ENCODE peak calls at places on chromosomes 16 and 17, in ten cellular contexts. F is upper lobe of right lung; Z is BJ; X is EL; P is mucosa of descending colon; L is activated CD8-positive, alpha-beta T cell treated with anti-CD3 and anti-CD28 coated beads for 36 hours; I is PC-9; M is Calu3; G is bronchial epithelial cell; D is stimulated activated CD4-positive, alpha-beta T cell treated with anti-CD3 and anti-CD28 coated beads, Interleukin-1b, Interleukin-23, amount 100 ng/mL, for 1 hour. E is an unnamed sample.

GRCh38 chr16:58299757-58300349 is 5.0 kb upstream of the PRSS54 start:
- DNase-seq in L (peak; percentile 58), Z (no peak), D (no peak), P (no peak), X (peak; percentile 23), M (peak; percentile 46), F (no peak), G (peak; percentile 10), I (peak; percentile 41), E (peak; percentile 13)

GRCh38 chr17:35898283-35899070 is 18.3 kb upstream of the CCL5 start:
- DNase-seq in F (no peak), G (peak; percentile 15), D (no peak), Z (no peak), P (peak; percentile 53), L (peak; percentile 85), M (peak; percentile 66), I (no peak), X (no peak), E (no peak)

GRCh38 chr16:63617047-63617989 is 1504.5 kb downstream of the CDH11 start:
- DNase-seq in P (peak; percentile 27), I (no peak), Z (no peak), L (no peak), F (no peak), X (no peak), G (no peak), M (no peak), D (no peak), E (no peak)

GRCh38 chr17:28925912-28926365 is 23.1 kb upstream of the DHRS13 start:
- DNase-seq in Z (peak; percentile 69), G (peak; percentile 97), M (no peak), P (no peak), D (no peak), L (peak; percentile 59), I (peak; percentile 92), F (no peak), X (peak; percentile 85), E (no peak)

GRCh38 chr17:14165672-14166071 is 71.0 kb downstream of the CDRT15 start:
- DNase-seq in Z (no peak), D (no peak), M (no peak), I (no peak), P (no peak), X (no peak), G (no peak), F (no peak), L (no peak), E (no peak)

GRCh38 chr17:74850310-74850709 is 9.4 kb downstream of the GRIN2C start:
- DNase-seq in D (no peak), P (no peak), L (no peak), I (no peak), Z (no peak), X (no peak), F (no peak), M (no peak), G (no peak), E (no peak)

GRCh38 chr17:57408064-57408811 is 151.9 kb downstream of the MSI2 start:
- DNase-seq in P (peak; percentile 58), L (peak; percentile 73), M (peak; percentile 34), I (peak; percentile 66), X (no peak), Z (no peak), F (no peak), G (peak; percentile 50), D (no peak), E (no peak)

GRCh38 chr16:68902376-68903345 is 59.3 kb downstream of the TANGO6 start:
- DNase-seq in Z (no peak), P (no peak), L (peak; percentile 24), F (no peak), G (peak; percentile 74), M (peak; percentile 76), I (peak; percentile 67), D (no peak), X (peak; percentile 60), E (peak; percentile 72)

GRCh38 chr16:10968509-10968908 is 24.1 kb downstream of the CLEC16A start:
- DNase-seq in I (no peak), D (no peak), M (no peak), F (no peak), P (no peak), G (no peak), Z (no peak), X (no peak), L (no peak), E (no peak)

GRCh38 chr17:61458000-61458399 is 5.8 kb downstream of the TBX4 start:
- DNase-seq in F (peak; percentile 46), L (no peak), M (no peak), P (no peak), D (no peak), I (no peak), X (no peak), G (no peak), Z (no peak), E (no peak)

GRCh38 chr17:78294356-78294755 is 62.9 kb downstream of the TMEM235 start:
- DNase-seq in G (no peak), P (no peak), D (no peak), L (no peak), M (no peak), I (no peak), X (no peak), F (no peak), Z (no peak), E (no peak)

GRCh38 chr16:2039286-2040030 is 8.2 kb downstream of the NTHL1 start:
- DNase-seq in I (no peak), L (no peak), X (no peak), F (peak; percentile 83), D (no peak), M (no peak), Z (peak; percentile 92), G (peak; percentile 35), P (peak; percentile 76), E (no peak)

GRCh38 chr17:3690094-3690715 is 5.8 kb downstream of the P2RX5 start:
- DNase-seq in D (no peak), I (no peak), M (no peak), X (no peak), G (no peak), Z (no peak), L (no peak), P (no peak), F (no peak), E (no peak)

GRCh38 chr16:53358884-53359283 is 75.4 kb upstream of the RBL2 start:
- DNase-seq in D (no peak), L (no peak), G (no peak), F (no peak), I (no peak), M (no peak), Z (no peak), X (no peak), P (no peak), E (no peak)

GRCh38 chr16:85718682-85719081 is 29.9 kb upstream of the GINS2 start:
- DNase-seq in L (no peak), I (no peak), F (no peak), X (peak; percentile 22), P (peak; percentile 59), Z (no peak), G (peak; percentile 35), D (no peak), M (peak; percentile 77), E (no peak)

GRCh38 chr16:13067648-13068047 is 166.2 kb downstream of the SHISA9 start:
- DNase-seq in X (no peak), P (no peak), I (no peak), M (no peak), Z (no peak), D (no peak), G (no peak), F (no peak), L (no peak), E (no peak)

GRCh38 chr16:59848314-59848713 is 1114.2 kb upstream of the GOT2 start:
- DNase-seq in M (no peak), F (no peak), G (no peak), P (no peak), I (no peak), X (peak; percentile 3), L (no peak), Z (no peak), D (no peak), E (no peak)

GRCh38 chr16:69182730-69183416 is 4.1 kb upstream of the SNTB2 start:
- DNase-seq in I (no peak), G (peak; percentile 67), Z (no peak), X (no peak), D (no peak), F (no peak), M (no peak), L (no peak), P (no peak), E (no peak)

GRCh38 chr17:75152971-75153853 is 1.1 kb downstream of the JPT1 start:
- DNase-seq in I (peak; percentile 63), G (peak; percentile 38), Z (no peak), X (peak; percentile 57), P (peak; percentile 74), L (peak; percentile 47), D (no peak), F (peak; percentile 64), M (peak; percentile 58), E (no peak)

GRCh38 chr16:9092963-9093477 is 1.6 kb downstream of the HAPSTR1 start:
- DNase-seq in Z (no peak), I (no peak), F (peak; percentile 67), D (no peak), G (no peak), L (peak; percentile 58), P (peak; percentile 65), X (no peak), M (no peak), E (no peak)

GRCh38 chr17:55672585-55673501 is 49.8 kb downstream of the TMEM100 start:
- DNase-seq in I (no peak), G (peak; percentile 18), X (no peak), D (no peak), M (no peak), P (no peak), F (no peak), Z (no peak), L (peak; percentile 2), E (no peak)

GRCh38 chr17:75614006-75614405 is 19.2 kb upstream of the SMIM5 start:
- DNase-seq in I (no peak), F (no peak), L (no peak), X (no peak), D (no peak), Z (no peak), P (no peak), G (no peak), M (no peak), E (no peak)

GRCh38 chr16:67177743-67178699 is 5.7 kb downstream of the MATCAP1 start:
- DNase-seq in F (peak; percentile 93), Z (no peak), P (peak; percentile 90), L (peak; percentile 81), G (peak; percentile 92), I (peak; percentile 92), X (peak; percentile 46), D (no peak), M (peak; percentile 91), E (peak; percentile 93)

GRCh38 chr17:78237403-78238012 is 6.1 kb downstream of the TMEM235 start:
- DNase-seq in D (no peak), P (no peak), F (peak; percentile 66), I (no peak), L (no peak), M (no peak), X (no peak), G (no peak), Z (no peak), E (no peak)

GRCh38 chr17:4739122-4740024 is at the start of the genes CXCL16 and ZMYND15:
- DNase-seq in L (peak; percentile 60), Z (no peak), F (peak; percentile 88), G (peak; percentile 17), P (peak; percentile 84), D (no peak), X (peak; percentile 49), M (peak; percentile 65), I (no peak), E (no peak)

GRCh38 chr17:45792995-45793755 is 9.1 kb downstream of the CRHR1 start:
- DNase-seq in P (no peak), X (no peak), L (no peak), Z (no peak), D (no peak), G (no peak), I (no peak), F (no peak), M (peak; percentile 28), E (no peak)

GRCh38 chr17:75155191-75155601 is 884 bp upstream of the JPT1 start:
- DNase-seq in D (no peak), Z (no peak), G (peak; percentile 52), X (no peak), P (no peak), M (no peak), F (no peak), I (peak; percentile 66), L (no peak), E (no peak)

GRCh38 chr17:7261377-7262191 is 694 bp downstream of the CLDN7 start:
- DNase-seq in G (no peak), M (peak; percentile 24), P (peak; percentile 62), Z (no peak), F (peak; percentile 79), I (no peak), D (no peak), X (no peak), L (peak; percentile 45), E (no peak)